ENCODE peak calls at places on chromosome 5, in five cellular contexts. G is mesenchymal stem cell, J is H9, M is trophoblast cell, Y is H1. P is an unnamed sample.

GRCh38 chr5:14185336-14186131 is 42.4 kb downstream of the TRIO start:
- DNase-seq in G (peak; percentile 86), J (no peak), M (no peak), Y (no peak), P (no peak)

GRCh38 chr5:68554566-68555279 is 339.2 kb downstream of the PIK3R1 start:
- DNase-seq in G (peak; percentile 49), J (no peak), M (peak; percentile 72), Y (no peak), P (no peak)

GRCh38 chr5:157266286-157267007 is 524 bp downstream of the CYFIP2 start:
- DNase-seq in G (no peak), J (peak; percentile 61), M (peak; percentile 36), Y (no peak), P (peak; percentile 20)

GRCh38 chr5:139849501-139849900 is 53.9 kb downstream of the PSD2 start:
- DNase-seq in G (no peak), J (no peak), M (no peak), Y (no peak), P (no peak)

GRCh38 chr5:102747386-102748166 is 7.5 kb upstream of the PAM start:
- DNase-seq in G (no peak), J (no peak), M (peak; percentile 16), Y (no peak), P (no peak)

GRCh38 chr5:37757980-37758582 is 81.8 kb downstream of the GDNF start:
- DNase-seq in G (no peak), J (no peak), M (no peak), Y (no peak), P (no peak)

GRCh38 chr5:98698359-98698758 is 75.1 kb upstream of the RGMB start:
- DNase-seq in G (no peak), J (no peak), M (peak; percentile 31), Y (no peak), P (no peak)

GRCh38 chr5:132474881-132475511 is 15.6 kb downstream of the IRF1 start:
- DNase-seq in G (peak; percentile 28), J (peak; percentile 67), M (peak; percentile 42), Y (no peak), P (no peak)

GRCh38 chr5:166062719-166063118 is 2228.7 kb upstream of the WWC1 start:
- DNase-seq in G (peak; percentile 12), J (no peak), M (no peak), Y (no peak), P (no peak)

GRCh38 chr5:31054436-31054835 is 139.1 kb upstream of the CDH6 start:
- DNase-seq in G (no peak), J (no peak), M (no peak), Y (no peak), P (no peak)

GRCh38 chr5:20113031-20113685 is 125.2 kb upstream of the CDH18 start:
- DNase-seq in G (no peak), J (no peak), M (no peak), Y (no peak), P (no peak)

GRCh38 chr5:58184910-58185309 is 275.0 kb downstream of the PLK2 start:
- DNase-seq in G (peak; percentile 12), J (no peak), M (peak; percentile 29), Y (no peak), P (no peak)

GRCh38 chr5:68304421-68305052 is 89.0 kb downstream of the PIK3R1 start:
- DNase-seq in G (peak; percentile 32), J (no peak), M (no peak), Y (no peak), P (no peak)

GRCh38 chr5:89536020-89536419 is 653.0 kb upstream of the MEF2C start:
- DNase-seq in G (no peak), J (no peak), M (no peak), Y (no peak), P (no peak)

GRCh38 chr5:146188358-146188757 is 5.9 kb upstream of the LARS1 start:
- DNase-seq in G (no peak), J (no peak), M (no peak), Y (no peak), P (no peak)

GRCh38 chr5:126777257-126777973 is 479 bp downstream of the LMNB1 start:
- DNase-seq in G (peak; percentile 80), J (peak; percentile 41), M (peak; percentile 80), Y (no peak), P (peak; percentile 51)

GRCh38 chr5:76269259-76269958 is 133.7 kb upstream of the IQGAP2 start:
- DNase-seq in G (no peak), J (no peak), M (no peak), Y (no peak), P (no peak)

GRCh38 chr5:150485770-150486401 is 22.0 kb upstream of the NDST1 start:
- DNase-seq in G (peak; percentile 60), J (peak; percentile 46), M (peak; percentile 55), Y (no peak), P (peak; percentile 67)

GRCh38 chr5:43711496-43711895 is 108.5 kb downstream of the NNT start:
- DNase-seq in G (peak; percentile 32), J (no peak), M (peak; percentile 42), Y (no peak), P (no peak)

GRCh38 chr5:172818081-172818480 is 16.0 kb upstream of the ERGIC1 start:
- DNase-seq in G (no peak), J (no peak), M (no peak), Y (no peak), P (no peak)

GRCh38 chr5:172819569-172819968 is 14.5 kb upstream of the ERGIC1 start:
- DNase-seq in G (no peak), J (no peak), M (no peak), Y (no peak), P (no peak)

GRCh38 chr5:172816887-172817418 is 17.1 kb upstream of the ERGIC1 start:
- DNase-seq in G (peak; percentile 83), J (no peak), M (peak; percentile 45), Y (no peak), P (no peak)

GRCh38 chr5:172820046-172820767 is 13.8 kb upstream of the ERGIC1 start:
- DNase-seq in G (no peak), J (no peak), M (peak; percentile 30), Y (no peak), P (no peak)

DNA sequence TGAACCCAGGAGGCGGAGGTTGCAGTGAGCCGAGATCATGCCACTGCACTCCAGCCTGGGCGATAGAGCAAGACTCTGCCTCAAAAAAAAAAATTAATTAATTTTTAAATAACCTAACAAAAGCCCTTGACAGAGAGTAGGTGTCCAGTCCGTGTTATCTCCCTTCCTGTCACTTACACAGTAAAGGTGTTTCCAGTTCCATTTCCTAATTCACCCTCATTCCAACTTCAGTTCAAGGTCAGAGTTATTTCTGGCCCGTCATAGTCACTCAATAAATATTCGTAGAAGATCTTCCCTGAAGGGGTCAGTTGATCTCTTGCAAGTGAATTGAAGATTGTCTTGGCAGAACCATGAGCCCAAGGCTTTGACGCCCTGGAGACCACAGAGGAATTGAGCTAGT is 16.4 kb upstream of the ERGIC1 start:
- DNase-seq in G (no peak), J (no peak), M (peak; percentile 33), Y (no peak), P (no peak)
- H2BK12ac ChIP-seq in G (no peak overlapping the region), J (no peak overlapping the region), M (no peak overlapping the region), Y (no peak overlapping the region), P (no peak overlapping the region)

GRCh38 chr5:40678021-40678939 is 1.4 kb upstream of the PTGER4 start:
- DNase-seq in G (peak; percentile 33), J (no peak), M (peak; percentile 35), Y (no peak), P (no peak)
- H3K27me3 ChIP-seq in G (no peaks in the 10 kb centered on the region), J (peaks cover 29% of the 10 kb centered on the region), M (peaks cover 25% of the 10 kb centered on the region), Y (peaks cover 35% of the 10 kb centered on the region), P (peaks cover 31% of the 10 kb centered on the region)

DNA sequence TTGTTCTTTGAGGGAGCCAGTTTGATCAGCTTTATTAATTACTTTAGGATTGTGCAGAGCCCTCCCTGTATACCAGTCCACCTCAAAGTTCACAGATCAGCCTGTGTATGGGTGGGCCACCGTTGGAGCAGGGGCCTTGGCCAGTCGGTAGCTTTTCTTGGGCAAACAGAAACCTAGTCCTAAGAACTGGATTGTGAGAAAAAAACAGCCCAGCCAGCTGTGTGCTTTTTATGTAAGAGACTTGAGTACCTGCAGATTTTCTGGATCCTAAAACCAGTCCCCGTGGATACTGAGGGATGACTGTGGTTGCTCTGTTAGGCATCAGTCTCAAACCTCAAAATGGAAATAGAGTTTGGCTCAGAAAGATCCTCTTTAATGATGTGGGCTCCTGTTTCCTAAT is 24.8 kb upstream of the ROPN1L start:
- DNase-seq in G (no peak), J (no peak), M (no peak), Y (no peak), P (no peak)
- H3K18ac ChIP-seq in G (no peak overlapping the region), J (no peak overlapping the region), M (no peak overlapping the region), Y (no peak overlapping the region), P (no peak overlapping the region)

DNA sequence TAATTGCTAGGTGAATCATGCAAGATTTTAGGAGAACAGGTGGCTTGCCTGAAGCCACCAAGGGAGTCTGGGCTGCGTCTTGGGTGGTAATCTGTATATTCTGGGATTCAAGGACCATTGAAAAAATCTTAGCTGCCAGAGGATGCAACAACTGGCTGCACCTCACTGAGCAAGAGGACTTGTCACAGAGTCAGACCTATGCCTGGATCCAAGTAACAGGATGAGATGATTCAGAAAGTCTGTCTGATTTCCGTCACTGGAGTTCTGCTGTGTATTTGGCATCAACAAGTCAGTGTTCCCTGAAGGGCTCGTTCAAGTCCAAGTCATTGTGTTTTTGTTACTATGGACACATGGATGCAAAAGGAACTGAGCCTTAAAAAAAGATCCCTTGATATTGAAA is 37.8 kb upstream of the CARTPT start:
- DNase-seq in G (no peak), J (no peak), M (no peak), Y (no peak), P (no peak)
- H2BK12ac ChIP-seq in G (no peak overlapping the region), J (no peak overlapping the region), M (no peak overlapping the region), Y (no peak overlapping the region), P (no peak overlapping the region)

GRCh38 chr5:136188859-136189258 is 4.1 kb downstream of the SMIM32 start:
- DNase-seq in G (no peak), J (no peak), M (peak; percentile 21), Y (no peak), P (no peak)
- H3K27me3 ChIP-seq in G (peaks cover 43% of the 10 kb centered on the region), J (peaks cover 37% of the 10 kb centered on the region), M (peaks cover 9% of the 10 kb centered on the region), Y (peaks cover 42% of the 10 kb centered on the region), P (peaks cover 40% of the 10 kb centered on the region)